ENCODE peak calls at places on chromosomes 4 and X, in eight cellular contexts. I, G, X, Y, J, M, C and H are unnamed samples.

GRCh38 chr4:1038948-1039492 is 27.6 kb downstream of the FGFRL1 start:
- DNase-seq in X (no peak), C (no peak), I (no peak), G (no peak), Y (no peak), M (no peak), J (no peak), H (no peak)

GRCh38 chr4:107839166-107839565 is 14.4 kb downstream of the SGMS2 start:
- DNase-seq in M (no peak), I (no peak), X (no peak), G (no peak), C (no peak), J (no peak), Y (no peak), H (no peak)

GRCh38 chrX:106917830-106918500 is 2.2 kb upstream of the CLDN2 start:
- DNase-seq in J (no peak), I (peak), C (no peak), Y (no peak), X (no peak), M (no peak), G (peak), H (no peak)

GRCh38 chr4:182385897-182386296 is 142.7 kb downstream of the TENM3 start:
- DNase-seq in J (no peak), M (no peak), Y (no peak), C (no peak), X (no peak), I (no peak), G (no peak), H (no peak)

GRCh38 chr4:26568446-26568994 is 15.4 kb upstream of the TBC1D19 start:
- DNase-seq in J (no peak), X (no peak), Y (no peak), I (peak), G (peak), C (no peak), M (no peak), H (no peak)

GRCh38 chr4:22391548-22391947 is 124.3 kb downstream of the ADGRA3 start:
- DNase-seq in G (peak), M (no peak), J (no peak), Y (no peak), X (peak), C (no peak), I (peak), H (no peak)

GRCh38 chr4:149113804-149114430 is 671.7 kb upstream of the NR3C2 start:
- DNase-seq in J (no peak), C (no peak), Y (no peak), G (peak), I (peak), X (no peak), M (no peak), H (no peak)

GRCh38 chr4:14361084-14361483 is 641.2 kb upstream of the CPEB2 start:
- DNase-seq in I (no peak), G (no peak), J (no peak), X (no peak), M (no peak), C (no peak), Y (no peak), H (no peak)

GRCh38 chr4:6928067-6928466 is 18.4 kb downstream of the TBC1D14 start:
- DNase-seq in C (no peak), J (no peak), I (no peak), X (no peak), M (no peak), G (no peak), Y (no peak), H (no peak)

GRCh38 chrX:119539872-119540271 is 25.3 kb downstream of the STEEP1 start:
- DNase-seq in X (peak), Y (no peak), M (no peak), C (no peak), G (no peak), I (no peak), J (no peak), H (no peak)

GRCh38 chrX:148947399-148948025 is 447.1 kb downstream of the AFF2 start:
- DNase-seq in G (no peak), C (no peak), M (no peak), Y (no peak), I (no peak), J (no peak), X (no peak), H (no peak)

GRCh38 chr4:42401171-42401570 is 3.9 kb downstream of the SHISA3 start:
- DNase-seq in J (no peak), M (no peak), I (no peak), Y (no peak), C (no peak), G (no peak), X (peak), H (no peak)

GRCh38 chrX:38166478-38167083 is 54.1 kb downstream of the SRPX start:
- DNase-seq in J (no peak), G (peak), M (peak), I (peak), C (no peak), X (no peak), Y (peak), H (no peak)

GRCh38 chr4:133245226-133245625 is 96.1 kb downstream of the PCDH10 start:
- DNase-seq in Y (no peak), I (no peak), G (no peak), J (no peak), X (no peak), C (no peak), M (no peak), H (no peak)

GRCh38 chr4:66017671-66018070 is 347.4 kb upstream of the EPHA5 start:
- DNase-seq in J (no peak), G (no peak), M (no peak), Y (no peak), I (no peak), X (no peak), C (no peak), H (no peak)

GRCh38 chr4:53734584-53735363 is 143.5 kb upstream of the LNX1 start:
- DNase-seq in J (no peak), X (no peak), Y (no peak), M (no peak), I (peak), G (peak), C (no peak), H (no peak)

GRCh38 chr4:48193096-48193836 is 59.2 kb upstream of the TXK start:
- DNase-seq in M (no peak), J (no peak), C (no peak), Y (no peak), X (no peak), I (no peak), G (no peak), H (no peak)

GRCh38 chrX:10199212-10199611 is 42.4 kb downstream of the CLCN4 start:
- DNase-seq in C (peak), I (peak), J (no peak), Y (no peak), X (no peak), G (peak), M (peak), H (no peak)

GRCh38 chrX:84187501-84188319 is at the start of gene RPS6KA6:
- DNase-seq in M (peak), G (peak), J (peak), X (peak), Y (peak), I (peak), C (peak), H (no peak)

GRCh38 chrX:57445046-57445445 is 146.8 kb upstream of the ZXDB start:
- DNase-seq in X (no peak), M (no peak), I (no peak), J (no peak), G (no peak), Y (no peak), C (no peak), H (no peak)

GRCh38 chr4:11252149-11252548 is 176.5 kb downstream of the HS3ST1 start:
- DNase-seq in G (no peak), C (no peak), J (no peak), I (no peak), X (peak), Y (no peak), M (no peak), H (no peak)

GRCh38 chr4:20299515-20299914 is 47.8 kb downstream of the SLIT2 start:
- DNase-seq in C (no peak), Y (no peak), X (no peak), M (no peak), J (no peak), G (peak), I (peak), H (no peak)

GRCh38 chrX:15194136-15194535 is 75.7 kb downstream of the ASB9 start:
- DNase-seq in G (no peak), J (no peak), M (no peak), Y (no peak), X (no peak), C (no peak), I (peak), H (no peak)

GRCh38 chrX:137430301-137430700 is 135.6 kb upstream of the ZIC3 start:
- DNase-seq in I (no peak), Y (no peak), X (peak), G (no peak), M (no peak), J (no peak), C (no peak), H (no peak)

GRCh38 chr4:133146574-133147198 is 2.4 kb upstream of the PCDH10 start:
- DNase-seq in X (peak), M (peak), J (no peak), C (peak), Y (no peak), I (peak), G (peak), H (no peak)

GRCh38 chrX:46587753-46588171 is 14.2 kb downstream of the CHST7 start:
- DNase-seq in C (no peak), G (no peak), Y (no peak), I (peak), M (no peak), J (no peak), X (peak), H (no peak)

GRCh38 chr4:1018147-1019020 is 7.0 kb downstream of the FGFRL1 start:
- DNase-seq in I (no peak), X (no peak), C (no peak), Y (no peak), M (peak), G (no peak), J (no peak), H (no peak)

GRCh38 chrX:14362731-14363130 is 166.6 kb upstream of the GLRA2 start:
- DNase-seq in X (no peak), G (no peak), M (no peak), Y (no peak), J (no peak), I (peak), C (no peak), H (no peak)

GRCh38 chrX:39821011-39821708 is 276.6 kb downstream of the BCOR start:
- DNase-seq in G (peak), M (peak), X (peak), Y (no peak), C (no peak), I (peak), J (no peak), H (no peak)

GRCh38 chr4:90958256-90958895 is 831.2 kb downstream of the CCSER1 start:
- DNase-seq in G (peak), X (no peak), Y (no peak), J (peak), M (no peak), C (no peak), I (no peak), H (no peak)

GRCh38 chr4:41359069-41359769 is 102.5 kb downstream of the UCHL1 start:
- DNase-seq in Y (no peak), C (no peak), X (peak), I (no peak), M (peak), G (no peak), J (no peak), H (no peak)

DNA sequence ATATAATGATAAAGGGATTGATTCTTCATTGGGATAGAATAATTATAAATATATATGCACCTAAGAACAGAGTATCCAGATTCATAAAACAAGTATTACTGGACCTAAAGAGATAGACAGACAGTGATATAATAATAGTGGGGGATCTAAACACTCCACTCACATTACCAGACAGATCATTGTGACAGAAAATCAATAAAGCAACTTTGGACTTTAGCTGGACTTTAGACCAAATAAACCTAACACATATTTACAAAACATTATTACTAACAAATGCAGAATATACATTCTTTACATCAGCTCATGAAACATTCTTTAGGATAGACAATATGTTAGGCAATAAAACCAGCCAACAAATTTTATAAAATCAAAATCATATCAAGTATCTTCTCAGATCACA is 14.6 kb downstream of the AGTR2 start:
- DNase-seq in X (no peak), G (no peak), M (no peak), C (no peak), I (no peak), Y (no peak), J (no peak), H (no peak)
- H3K27ac ChIP-seq in X (no peak), G (no peak), M (no peak), C (no peak), I (no peak), Y (no peak), J (no peak), H (no peak)

GRCh38 chrX:20362268-20363002 is 95.7 kb upstream of the RPS6KA3 start:
- DNase-seq in C (no peak), I (peak), J (no peak), G (peak), Y (no peak), M (no peak), X (no peak), H (no peak)

GRCh38 chrX:20361081-20361889 is 94.6 kb upstream of the RPS6KA3 start:
- DNase-seq in X (no peak), Y (no peak), C (no peak), I (peak), J (no peak), M (no peak), G (peak), H (no peak)

GRCh38 chrX:20361890-20362262 is 95.2 kb upstream of the RPS6KA3 start:
- DNase-seq in I (peak), J (no peak), C (no peak), M (peak), X (peak), G (peak), Y (no peak), H (no peak)

GRCh38 chrX:20364238-20364637 is 97.5 kb upstream of the RPS6KA3 start:
- DNase-seq in C (no peak), Y (no peak), I (no peak), M (no peak), G (no peak), J (no peak), X (no peak), H (no peak)

DNA sequence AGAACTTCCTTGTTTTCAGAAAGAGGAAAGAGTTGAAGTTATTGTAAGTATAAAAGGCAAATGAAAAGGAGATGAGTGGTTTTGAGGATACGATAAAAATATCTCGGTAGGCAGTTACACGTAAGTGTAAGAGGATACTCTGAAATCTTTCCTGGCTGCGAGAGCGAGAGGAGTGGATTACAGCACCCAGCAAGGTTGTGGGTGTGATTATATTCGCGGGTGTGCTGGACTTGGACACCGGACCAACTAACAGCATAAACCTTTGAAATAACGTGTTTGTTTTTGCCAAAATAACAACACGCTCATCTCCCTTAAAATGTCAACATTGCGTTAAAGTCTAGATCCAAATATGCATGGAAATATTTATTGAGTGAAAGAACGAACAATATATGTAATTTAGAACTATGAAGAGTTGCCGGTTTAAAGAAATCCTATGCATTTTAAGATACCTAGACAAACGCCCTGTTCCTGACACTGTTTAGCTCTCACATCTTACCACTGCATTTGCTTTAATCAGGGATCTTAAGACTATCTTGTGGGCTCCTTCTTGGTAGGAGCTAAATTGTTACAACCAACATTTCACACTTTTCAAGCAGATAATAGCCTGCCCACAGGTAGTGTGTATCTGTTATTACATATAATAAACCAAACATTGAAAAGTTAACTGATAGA is 96.4 kb upstream of the RPS6KA3 start:
- DNase-seq in M (no peak), C (no peak), I (peak), X (no peak), Y (no peak), G (peak), J (no peak), H (no peak)
- H3K27ac ChIP-seq in M (no peak), C (peak), I (peak), X (no peak), Y (peak), G (peak), J (no peak), H (peak)

GRCh38 chrX:74248889-74249288 is 55.1 kb upstream of the ZCCHC13 start:
- DNase-seq in I (peak), X (peak), M (no peak), Y (peak), C (no peak), G (no peak), J (no peak), H (no peak)
- H3K27ac ChIP-seq in I (peak), X (no peak), M (no peak), Y (peak), C (peak), G (peak), J (peak), H (peak)

DNA sequence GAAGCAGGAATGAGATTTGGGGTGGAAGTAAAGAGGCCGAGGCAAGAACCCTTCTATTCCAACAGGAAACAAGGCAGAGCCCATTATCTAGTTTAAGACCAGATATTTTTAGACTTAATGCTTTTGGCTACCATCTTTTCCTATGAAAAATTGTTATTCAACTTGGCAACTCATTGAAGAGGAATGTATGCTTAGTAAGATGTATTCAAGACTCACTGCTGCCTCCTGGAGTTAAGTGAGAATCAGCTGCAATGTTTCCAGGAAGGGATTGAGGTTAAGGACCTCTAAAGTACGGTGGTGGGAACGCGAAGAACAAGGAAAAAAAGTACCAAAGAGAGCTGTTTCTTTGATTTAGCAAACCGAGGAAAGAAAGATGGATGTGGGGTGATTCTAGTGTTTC is 89.1 kb downstream of the RAPGEF2 start:
- DNase-seq in X (peak), G (peak), J (no peak), I (peak), C (no peak), Y (no peak), M (no peak), H (no peak)
- H3K27ac ChIP-seq in X (no peak), G (no peak), J (no peak), I (no peak), C (no peak), Y (no peak), M (no peak), H (no peak)

GRCh38 chr4:80015407-80016189 is 57.4 kb downstream of the ANTXR2 start:
- DNase-seq in J (no peak), M (no peak), Y (no peak), G (no peak), C (no peak), I (no peak), X (no peak), H (no peak)
- H3K27ac ChIP-seq in J (peak), M (no peak), Y (no peak), G (no peak), C (no peak), I (no peak), X (no peak), H (peak)